ENCODE peak calls at places on chromosomes 11 and 22, in eight cellular contexts. One of them, this sample, is unnamed.

GRCh38 chr11:119346605-119347004 is at the start of gene MFRP:
- DNase-seq in GM23248: no peak
- DNase-seq in HT1080: no peak
- DNase-seq in activated T-helper 2 cell treated with anti-CD3 and anti-CD28 coated beads, Interferon-gamma antibody, Interleukin-2, Interleukin-4, amounts not matched to agents 10 μg/mL and 5 μg/mL and 100 μg/mL, durations not matched to agents 14 hours and 24 hours and 36 hours: no peak
- DNase-seq in lower leg skin: no peak
- DNase-seq in cardiac muscle cell: no peak
- DNase-seq in pancreas: no peak
- DNase-seq in BJ: no peak
- DNase-seq in this sample: no peak

GRCh38 chr11:121595717-121596156 is 143.0 kb upstream of the SORL1-AS1 start:
- DNase-seq in GM23248: peak
- DNase-seq in HT1080: peak
- DNase-seq in pancreas: no peak
- DNase-seq in BJ: peak
- DNase-seq in activated T-helper 2 cell treated with anti-CD3 and anti-CD28 coated beads, Interferon-gamma antibody, Interleukin-2, Interleukin-4, amounts not matched to agents 10 μg/mL and 5 μg/mL and 100 μg/mL, durations not matched to agents 14 hours and 24 hours and 36 hours: no peak
- DNase-seq in lower leg skin: peak
- DNase-seq in cardiac muscle cell: no peak
- DNase-seq in this sample: peak

GRCh38 chr11:31959711-31960110 is 131.2 kb upstream of the RCN1 start:
- DNase-seq in activated T-helper 2 cell treated with anti-CD3 and anti-CD28 coated beads, Interferon-gamma antibody, Interleukin-2, Interleukin-4, amounts not matched to agents 10 μg/mL and 5 μg/mL and 100 μg/mL, durations not matched to agents 14 hours and 24 hours and 36 hours: no peak
- DNase-seq in HT1080: peak
- DNase-seq in pancreas: no peak
- DNase-seq in GM23248: peak
- DNase-seq in lower leg skin: no peak
- DNase-seq in cardiac muscle cell: no peak
- DNase-seq in BJ: no peak
- DNase-seq in this sample: no peak

GRCh38 chr11:118488480-118489109 is 38.7 kb upstream of the TTC36 start:
- DNase-seq in BJ: peak
- DNase-seq in activated T-helper 2 cell treated with anti-CD3 and anti-CD28 coated beads, Interferon-gamma antibody, Interleukin-2, Interleukin-4, amounts not matched to agents 10 μg/mL and 5 μg/mL and 100 μg/mL, durations not matched to agents 14 hours and 24 hours and 36 hours: peak
- DNase-seq in GM23248: peak
- DNase-seq in cardiac muscle cell: peak
- DNase-seq in HT1080: peak
- DNase-seq in pancreas: peak
- DNase-seq in lower leg skin: peak
- DNase-seq in this sample: peak

GRCh38 chr11:65565624-65566453 is 4.4 kb upstream of the ZNRD2 start:
- DNase-seq in HT1080: peak
- DNase-seq in activated T-helper 2 cell treated with anti-CD3 and anti-CD28 coated beads, Interferon-gamma antibody, Interleukin-2, Interleukin-4, amounts not matched to agents 10 μg/mL and 5 μg/mL and 100 μg/mL, durations not matched to agents 14 hours and 24 hours and 36 hours: no peak
- DNase-seq in lower leg skin: no peak
- DNase-seq in GM23248: peak
- DNase-seq in cardiac muscle cell: no peak
- DNase-seq in BJ: no peak
- DNase-seq in pancreas: no peak
- DNase-seq in this sample: no peak

GRCh38 chr11:94771390-94771789 is 3.2 kb downstream of the AMOTL1 start:
- DNase-seq in BJ: no peak
- DNase-seq in HT1080: no peak
- DNase-seq in lower leg skin: no peak
- DNase-seq in cardiac muscle cell: no peak
- DNase-seq in GM23248: peak
- DNase-seq in pancreas: no peak
- DNase-seq in activated T-helper 2 cell treated with anti-CD3 and anti-CD28 coated beads, Interferon-gamma antibody, Interleukin-2, Interleukin-4, amounts not matched to agents 10 μg/mL and 5 μg/mL and 100 μg/mL, durations not matched to agents 14 hours and 24 hours and 36 hours: no peak
- DNase-seq in this sample: no peak

GRCh38 chr11:80371931-80372330 is 931.1 kb upstream of the TENM4 start:
- DNase-seq in activated T-helper 2 cell treated with anti-CD3 and anti-CD28 coated beads, Interferon-gamma antibody, Interleukin-2, Interleukin-4, amounts not matched to agents 10 μg/mL and 5 μg/mL and 100 μg/mL, durations not matched to agents 14 hours and 24 hours and 36 hours: no peak
- DNase-seq in BJ: no peak
- DNase-seq in lower leg skin: no peak
- DNase-seq in pancreas: no peak
- DNase-seq in GM23248: no peak
- DNase-seq in HT1080: no peak
- DNase-seq in cardiac muscle cell: no peak
- DNase-seq in this sample: no peak

GRCh38 chr11:1733716-1734351 is 16.6 kb downstream of the IFITM10 start:
- DNase-seq in GM23248: no peak
- DNase-seq in pancreas: no peak
- DNase-seq in HT1080: no peak
- DNase-seq in lower leg skin: no peak
- DNase-seq in activated T-helper 2 cell treated with anti-CD3 and anti-CD28 coated beads, Interferon-gamma antibody, Interleukin-2, Interleukin-4, amounts not matched to agents 10 μg/mL and 5 μg/mL and 100 μg/mL, durations not matched to agents 14 hours and 24 hours and 36 hours: no peak
- DNase-seq in BJ: no peak
- DNase-seq in cardiac muscle cell: no peak
- DNase-seq in this sample: no peak

GRCh38 chr22:45770506-45770905 is 98.9 kb downstream of the ATXN10 start:
- DNase-seq in GM23248: no peak
- DNase-seq in activated T-helper 2 cell treated with anti-CD3 and anti-CD28 coated beads, Interferon-gamma antibody, Interleukin-2, Interleukin-4, amounts not matched to agents 10 μg/mL and 5 μg/mL and 100 μg/mL, durations not matched to agents 14 hours and 24 hours and 36 hours: no peak
- DNase-seq in HT1080: no peak
- DNase-seq in cardiac muscle cell: no peak
- DNase-seq in pancreas: no peak
- DNase-seq in lower leg skin: no peak
- DNase-seq in BJ: no peak
- DNase-seq in this sample: no peak

GRCh38 chr11:13277719-13278619 is at the start of gene BMAL1:
- DNase-seq in BJ: no peak
- DNase-seq in GM23248: peak
- DNase-seq in activated T-helper 2 cell treated with anti-CD3 and anti-CD28 coated beads, Interferon-gamma antibody, Interleukin-2, Interleukin-4, amounts not matched to agents 10 μg/mL and 5 μg/mL and 100 μg/mL, durations not matched to agents 14 hours and 24 hours and 36 hours: peak
- DNase-seq in HT1080: peak
- DNase-seq in pancreas: peak
- DNase-seq in lower leg skin: peak
- DNase-seq in cardiac muscle cell: no peak
- DNase-seq in this sample: peak

GRCh38 chr22:50301581-50301991 is 5.9 kb downstream of the PLXNB2 start:
- DNase-seq in cardiac muscle cell: no peak
- DNase-seq in pancreas: no peak
- DNase-seq in HT1080: no peak
- DNase-seq in GM23248: no peak
- DNase-seq in lower leg skin: no peak
- DNase-seq in activated T-helper 2 cell treated with anti-CD3 and anti-CD28 coated beads, Interferon-gamma antibody, Interleukin-2, Interleukin-4, amounts not matched to agents 10 μg/mL and 5 μg/mL and 100 μg/mL, durations not matched to agents 14 hours and 24 hours and 36 hours: no peak
- DNase-seq in BJ: no peak
- DNase-seq in this sample: no peak

GRCh38 chr11:79011357-79011756 is 429.5 kb downstream of the TENM4 start:
- DNase-seq in cardiac muscle cell: no peak
- DNase-seq in lower leg skin: no peak
- DNase-seq in pancreas: no peak
- DNase-seq in BJ: no peak
- DNase-seq in GM23248: no peak
- DNase-seq in activated T-helper 2 cell treated with anti-CD3 and anti-CD28 coated beads, Interferon-gamma antibody, Interleukin-2, Interleukin-4, amounts not matched to agents 10 μg/mL and 5 μg/mL and 100 μg/mL, durations not matched to agents 14 hours and 24 hours and 36 hours: no peak
- DNase-seq in HT1080: no peak
- DNase-seq in this sample: no peak

GRCh38 chr11:103947566-103947919 is 88.9 kb upstream of the DDI1 start:
- DNase-seq in lower leg skin: no peak
- DNase-seq in BJ: peak
- DNase-seq in activated T-helper 2 cell treated with anti-CD3 and anti-CD28 coated beads, Interferon-gamma antibody, Interleukin-2, Interleukin-4, amounts not matched to agents 10 μg/mL and 5 μg/mL and 100 μg/mL, durations not matched to agents 14 hours and 24 hours and 36 hours: no peak
- DNase-seq in pancreas: no peak
- DNase-seq in HT1080: peak
- DNase-seq in GM23248: peak
- DNase-seq in cardiac muscle cell: no peak
- DNase-seq in this sample: no peak

GRCh38 chr11:17853280-17853679 is 118.7 kb downstream of the KCNC1 start:
- DNase-seq in BJ: no peak
- DNase-seq in cardiac muscle cell: no peak
- DNase-seq in lower leg skin: no peak
- DNase-seq in GM23248: no peak
- DNase-seq in activated T-helper 2 cell treated with anti-CD3 and anti-CD28 coated beads, Interferon-gamma antibody, Interleukin-2, Interleukin-4, amounts not matched to agents 10 μg/mL and 5 μg/mL and 100 μg/mL, durations not matched to agents 14 hours and 24 hours and 36 hours: no peak
- DNase-seq in pancreas: no peak
- DNase-seq in HT1080: no peak
- DNase-seq in this sample: no peak

This sample was measured in RKO.